ENCODE peak calls at places on chromosomes 4 and X, in four cellular contexts. One of them, this sample, is unnamed.

GRCh38 chr4:4443821-4444220 is 56.9 kb downstream of the NSG1 start:
- DNase-seq in central memory CD4-positive, alpha-beta T cell: no peak
- DNase-seq in ACHN: peak; percentile 60
- DNase-seq in activated CD4-positive, alpha-beta T cell treated with anti-CD3 and anti-CD28 coated beads, Interleukin-2, amount 50 U/mL, for 24 hours: no peak
- DNase-seq in this sample: no peak

GRCh38 chr4:4409416-4410115 is 22.7 kb downstream of the NSG1 start:
- DNase-seq in central memory CD4-positive, alpha-beta T cell: no peak
- DNase-seq in ACHN: no peak
- DNase-seq in activated CD4-positive, alpha-beta T cell treated with anti-CD3 and anti-CD28 coated beads, Interleukin-2, amount 50 U/mL, for 24 hours: no peak
- DNase-seq in this sample: no peak

GRCh38 chrX:96713303-96713702 is 28.7 kb downstream of the DIAPH2 start:
- DNase-seq in central memory CD4-positive, alpha-beta T cell: no peak
- DNase-seq in activated CD4-positive, alpha-beta T cell treated with anti-CD3 and anti-CD28 coated beads, Interleukin-2, amount 50 U/mL, for 24 hours: no peak
- DNase-seq in ACHN: no peak
- DNase-seq in this sample: no peak

GRCh38 chr4:159946983-159947645 is 844.2 kb downstream of the RAPGEF2 start:
- DNase-seq in activated CD4-positive, alpha-beta T cell treated with anti-CD3 and anti-CD28 coated beads, Interleukin-2, amount 50 U/mL, for 24 hours: no peak
- DNase-seq in central memory CD4-positive, alpha-beta T cell: no peak
- DNase-seq in ACHN: peak; percentile 73
- DNase-seq in this sample: peak; percentile 39

GRCh38 chr4:186725422-186726149 is 1.9 kb upstream of the FAT1 start:
- DNase-seq in central memory CD4-positive, alpha-beta T cell: no peak
- DNase-seq in ACHN: peak; percentile 80
- DNase-seq in activated CD4-positive, alpha-beta T cell treated with anti-CD3 and anti-CD28 coated beads, Interleukin-2, amount 50 U/mL, for 24 hours: no peak
- DNase-seq in this sample: no peak

GRCh38 chrX:122055979-122056715 is 1008.7 kb downstream of the GLUD2 start:
- DNase-seq in activated CD4-positive, alpha-beta T cell treated with anti-CD3 and anti-CD28 coated beads, Interleukin-2, amount 50 U/mL, for 24 hours: no peak
- DNase-seq in ACHN: no peak
- DNase-seq in central memory CD4-positive, alpha-beta T cell: no peak
- DNase-seq in this sample: no peak

GRCh38 chr4:109665783-109666455 is 37.3 kb downstream of the CASP6 start:
- DNase-seq in activated CD4-positive, alpha-beta T cell treated with anti-CD3 and anti-CD28 coated beads, Interleukin-2, amount 50 U/mL, for 24 hours: no peak
- DNase-seq in central memory CD4-positive, alpha-beta T cell: no peak
- DNase-seq in ACHN: no peak
- DNase-seq in this sample: no peak

GRCh38 chrX:118847676-118848075 is 24.1 kb downstream of the ZCCHC12 start:
- DNase-seq in ACHN: peak; percentile 41
- DNase-seq in central memory CD4-positive, alpha-beta T cell: peak; percentile 30
- DNase-seq in activated CD4-positive, alpha-beta T cell treated with anti-CD3 and anti-CD28 coated beads, Interleukin-2, amount 50 U/mL, for 24 hours: no peak
- DNase-seq in this sample: peak; percentile 51

GRCh38 chrX:17744896-17745523 is 7.7 kb downstream of the SCML1 start:
- DNase-seq in activated CD4-positive, alpha-beta T cell treated with anti-CD3 and anti-CD28 coated beads, Interleukin-2, amount 50 U/mL, for 24 hours: no peak
- DNase-seq in ACHN: peak; percentile 1
- DNase-seq in central memory CD4-positive, alpha-beta T cell: no peak
- DNase-seq in this sample: peak; percentile 12

GRCh38 chr4:84151574-84151973 is 347.5 kb downstream of the NKX6-1 start:
- DNase-seq in central memory CD4-positive, alpha-beta T cell: no peak
- DNase-seq in ACHN: no peak
- DNase-seq in activated CD4-positive, alpha-beta T cell treated with anti-CD3 and anti-CD28 coated beads, Interleukin-2, amount 50 U/mL, for 24 hours: no peak
- DNase-seq in this sample: no peak

GRCh38 chrX:102154900-102155805 is 624 bp downstream of the BEX5 start:
- DNase-seq in central memory CD4-positive, alpha-beta T cell: peak; percentile 30
- DNase-seq in ACHN: no peak
- DNase-seq in activated CD4-positive, alpha-beta T cell treated with anti-CD3 and anti-CD28 coated beads, Interleukin-2, amount 50 U/mL, for 24 hours: no peak
- DNase-seq in this sample: peak; percentile 3

GRCh38 chr4:114286275-114286674 is 306.8 kb upstream of the ARSJ start:
- DNase-seq in ACHN: no peak
- DNase-seq in activated CD4-positive, alpha-beta T cell treated with anti-CD3 and anti-CD28 coated beads, Interleukin-2, amount 50 U/mL, for 24 hours: no peak
- DNase-seq in central memory CD4-positive, alpha-beta T cell: no peak
- DNase-seq in this sample: no peak

GRCh38 chrX:20374866-20375530 is 108.3 kb upstream of the RPS6KA3 start:
- DNase-seq in ACHN: no peak
- DNase-seq in central memory CD4-positive, alpha-beta T cell: no peak
- DNase-seq in activated CD4-positive, alpha-beta T cell treated with anti-CD3 and anti-CD28 coated beads, Interleukin-2, amount 50 U/mL, for 24 hours: no peak
- DNase-seq in this sample: no peak

GRCh38 chr4:40702137-40702799 is 47.5 kb upstream of the NSUN7 start:
- DNase-seq in activated CD4-positive, alpha-beta T cell treated with anti-CD3 and anti-CD28 coated beads, Interleukin-2, amount 50 U/mL, for 24 hours: no peak
- DNase-seq in ACHN: no peak
- DNase-seq in central memory CD4-positive, alpha-beta T cell: peak; percentile 6
- DNase-seq in this sample: no peak

GRCh38 chr4:3716034-3716875 is 49.9 kb upstream of the ADRA2C start:
- DNase-seq in central memory CD4-positive, alpha-beta T cell: no peak
- DNase-seq in ACHN: no peak
- DNase-seq in activated CD4-positive, alpha-beta T cell treated with anti-CD3 and anti-CD28 coated beads, Interleukin-2, amount 50 U/mL, for 24 hours: no peak
- DNase-seq in this sample: no peak

GRCh38 chr4:54231419-54232150 is 2.5 kb downstream of the PDGFRA start:
- DNase-seq in activated CD4-positive, alpha-beta T cell treated with anti-CD3 and anti-CD28 coated beads, Interleukin-2, amount 50 U/mL, for 24 hours: no peak
- DNase-seq in ACHN: no peak
- DNase-seq in central memory CD4-positive, alpha-beta T cell: no peak
- DNase-seq in this sample: no peak

GRCh38 chr4:17577660-17578481 is 873 bp downstream of the LAP3 start:
- DNase-seq in central memory CD4-positive, alpha-beta T cell: peak; percentile 9
- DNase-seq in ACHN: peak; percentile 33
- DNase-seq in activated CD4-positive, alpha-beta T cell treated with anti-CD3 and anti-CD28 coated beads, Interleukin-2, amount 50 U/mL, for 24 hours: peak; percentile 3
- DNase-seq in this sample: no peak

GRCh38 chr4:177225605-177226004 is 84.1 kb upstream of the NEIL3 start:
- DNase-seq in central memory CD4-positive, alpha-beta T cell: no peak
- DNase-seq in ACHN: no peak
- DNase-seq in activated CD4-positive, alpha-beta T cell treated with anti-CD3 and anti-CD28 coated beads, Interleukin-2, amount 50 U/mL, for 24 hours: no peak
- DNase-seq in this sample: no peak

GRCh38 chrX:40182095-40182494 is 84.3 kb upstream of the BCOR start:
- DNase-seq in activated CD4-positive, alpha-beta T cell treated with anti-CD3 and anti-CD28 coated beads, Interleukin-2, amount 50 U/mL, for 24 hours: no peak
- DNase-seq in ACHN: no peak
- DNase-seq in central memory CD4-positive, alpha-beta T cell: no peak
- DNase-seq in this sample: no peak

GRCh38 chrX:38583185-38583584 is 21.8 kb downstream of the TSPAN7 start:
- DNase-seq in activated CD4-positive, alpha-beta T cell treated with anti-CD3 and anti-CD28 coated beads, Interleukin-2, amount 50 U/mL, for 24 hours: no peak
- DNase-seq in ACHN: no peak
- DNase-seq in central memory CD4-positive, alpha-beta T cell: no peak
- DNase-seq in this sample: no peak

GRCh38 chr4:24837296-24837695 is 41.9 kb downstream of the SOD3 start:
- DNase-seq in ACHN: no peak
- DNase-seq in activated CD4-positive, alpha-beta T cell treated with anti-CD3 and anti-CD28 coated beads, Interleukin-2, amount 50 U/mL, for 24 hours: no peak
- DNase-seq in central memory CD4-positive, alpha-beta T cell: no peak
- DNase-seq in this sample: no peak

GRCh38 chr4:148926861-148927260 is 484.6 kb upstream of the NR3C2 start:
- DNase-seq in ACHN: no peak
- DNase-seq in central memory CD4-positive, alpha-beta T cell: no peak
- DNase-seq in activated CD4-positive, alpha-beta T cell treated with anti-CD3 and anti-CD28 coated beads, Interleukin-2, amount 50 U/mL, for 24 hours: no peak
- DNase-seq in this sample: no peak

GRCh38 chrX:103066606-103067005 is 2.6 kb upstream of the BEX1 start:
- DNase-seq in ACHN: no peak
- DNase-seq in central memory CD4-positive, alpha-beta T cell: no peak
- DNase-seq in activated CD4-positive, alpha-beta T cell treated with anti-CD3 and anti-CD28 coated beads, Interleukin-2, amount 50 U/mL, for 24 hours: no peak
- DNase-seq in this sample: no peak

GRCh38 chrX:50889582-50889981 is 21.0 kb upstream of the BMP15 start:
- DNase-seq in central memory CD4-positive, alpha-beta T cell: no peak
- DNase-seq in activated CD4-positive, alpha-beta T cell treated with anti-CD3 and anti-CD28 coated beads, Interleukin-2, amount 50 U/mL, for 24 hours: no peak
- DNase-seq in ACHN: no peak
- DNase-seq in this sample: no peak

GRCh38 chrX:2457289-2458133 is 43.3 kb downstream of the DHRSX start:
- DNase-seq in activated CD4-positive, alpha-beta T cell treated with anti-CD3 and anti-CD28 coated beads, Interleukin-2, amount 50 U/mL, for 24 hours: no peak
- DNase-seq in central memory CD4-positive, alpha-beta T cell: no peak
- DNase-seq in ACHN: no peak
- DNase-seq in this sample: no peak

GRCh38 chrX:120452131-120452530 is 17.0 kb downstream of the LAMP2 start:
- DNase-seq in activated CD4-positive, alpha-beta T cell treated with anti-CD3 and anti-CD28 coated beads, Interleukin-2, amount 50 U/mL, for 24 hours: no peak
- DNase-seq in ACHN: no peak
- DNase-seq in central memory CD4-positive, alpha-beta T cell: no peak
- DNase-seq in this sample: no peak

GRCh38 chrX:108165349-108166111 is 74.0 kb downstream of the ATG4A start:
- DNase-seq in activated CD4-positive, alpha-beta T cell treated with anti-CD3 and anti-CD28 coated beads, Interleukin-2, amount 50 U/mL, for 24 hours: no peak
- DNase-seq in central memory CD4-positive, alpha-beta T cell: no peak
- DNase-seq in ACHN: peak; percentile 48
- DNase-seq in this sample: no peak

GRCh38 chr4:38140643-38141203 is 180.5 kb downstream of the PTTG2 start:
- DNase-seq in central memory CD4-positive, alpha-beta T cell: no peak
- DNase-seq in activated CD4-positive, alpha-beta T cell treated with anti-CD3 and anti-CD28 coated beads, Interleukin-2, amount 50 U/mL, for 24 hours: no peak
- DNase-seq in ACHN: no peak
- DNase-seq in this sample: no peak

GRCh38 chrX:5051831-5052491 is 1176.7 kb downstream of the NLGN4X start:
- DNase-seq in activated CD4-positive, alpha-beta T cell treated with anti-CD3 and anti-CD28 coated beads, Interleukin-2, amount 50 U/mL, for 24 hours: no peak
- DNase-seq in ACHN: peak; percentile 83
- DNase-seq in central memory CD4-positive, alpha-beta T cell: no peak
- DNase-seq in this sample: no peak

GRCh38 chrX:39616098-39616729 is 481.5 kb downstream of the BCOR start:
- DNase-seq in ACHN: no peak
- DNase-seq in central memory CD4-positive, alpha-beta T cell: no peak
- DNase-seq in activated CD4-positive, alpha-beta T cell treated with anti-CD3 and anti-CD28 coated beads, Interleukin-2, amount 50 U/mL, for 24 hours: no peak
- DNase-seq in this sample: no peak

GRCh38 chr4:55183926-55184599 is 58.7 kb upstream of the KDR start:
- DNase-seq in central memory CD4-positive, alpha-beta T cell: no peak
- DNase-seq in activated CD4-positive, alpha-beta T cell treated with anti-CD3 and anti-CD28 coated beads, Interleukin-2, amount 50 U/mL, for 24 hours: no peak
- DNase-seq in ACHN: peak; percentile 85
- DNase-seq in this sample: no peak

GRCh38 chrX:96906741-96907140 is 23.0 kb downstream of the RPA4 start:
- DNase-seq in central memory CD4-positive, alpha-beta T cell: no peak
- DNase-seq in activated CD4-positive, alpha-beta T cell treated with anti-CD3 and anti-CD28 coated beads, Interleukin-2, amount 50 U/mL, for 24 hours: no peak
- DNase-seq in ACHN: no peak
- DNase-seq in this sample: no peak

GRCh38 chr4:15451866-15452765 is 17.6 kb upstream of the CC2D2A start:
- DNase-seq in activated CD4-positive, alpha-beta T cell treated with anti-CD3 and anti-CD28 coated beads, Interleukin-2, amount 50 U/mL, for 24 hours: no peak
- DNase-seq in ACHN: peak; percentile 90
- DNase-seq in central memory CD4-positive, alpha-beta T cell: no peak
- DNase-seq in this sample: no peak

GRCh38 chr4:133618963-133619362 is 469.9 kb downstream of the PCDH10 start:
- DNase-seq in activated CD4-positive, alpha-beta T cell treated with anti-CD3 and anti-CD28 coated beads, Interleukin-2, amount 50 U/mL, for 24 hours: no peak
- DNase-seq in ACHN: no peak
- DNase-seq in central memory CD4-positive, alpha-beta T cell: no peak
- DNase-seq in this sample: no peak

GRCh38 chrX:54413753-54414152 is 26.5 kb upstream of the TSR2 start:
- DNase-seq in ACHN: no peak
- DNase-seq in activated CD4-positive, alpha-beta T cell treated with anti-CD3 and anti-CD28 coated beads, Interleukin-2, amount 50 U/mL, for 24 hours: no peak
- DNase-seq in central memory CD4-positive, alpha-beta T cell: no peak
- DNase-seq in this sample: no peak

GRCh38 chr4:106864231-106864630 is 171.9 kb downstream of the DKK2 start:
- DNase-seq in activated CD4-positive, alpha-beta T cell treated with anti-CD3 and anti-CD28 coated beads, Interleukin-2, amount 50 U/mL, for 24 hours: no peak
- DNase-seq in central memory CD4-positive, alpha-beta T cell: no peak
- DNase-seq in ACHN: no peak
- DNase-seq in this sample: no peak

GRCh38 chr4:7021930-7022658 is 21.1 kb upstream of the TADA2B start:
- DNase-seq in central memory CD4-positive, alpha-beta T cell: no peak
- DNase-seq in activated CD4-positive, alpha-beta T cell treated with anti-CD3 and anti-CD28 coated beads, Interleukin-2, amount 50 U/mL, for 24 hours: no peak
- DNase-seq in ACHN: peak; percentile 95
- DNase-seq in this sample: no peak